ENCODE peak calls at places on chromosomes 13 and 19, in seven cellular contexts. N, W, P, Z, D, T and Y are unnamed samples.

GRCh38 chr13:72062566-72062965 is 195.6 kb upstream of the DACH1 start:
- DNase-seq in T (no peak), W (no peak), Z (peak), D (no peak), P (no peak), N (no peak), Y (peak)

GRCh38 chr13:91280806-91281205 is 66.7 kb upstream of the MIR17HG start:
- DNase-seq in P (no peak), W (no peak), Z (no peak), T (no peak), D (no peak), N (no peak), Y (no peak)

GRCh38 chr13:26529441-26529840 is 28.0 kb upstream of the WASF3 start:
- DNase-seq in D (peak), N (peak), P (no peak), Z (peak), T (no peak), W (no peak), Y (peak)

GRCh38 chr19:755063-755462 is 4.2 kb downstream of the MISP start:
- DNase-seq in W (no peak), D (no peak), N (no peak), Z (no peak), P (no peak), T (no peak), Y (no peak)

GRCh38 chr13:48686810-48687209 is 33.1 kb downstream of the CYSLTR2 start:
- DNase-seq in W (no peak), D (no peak), T (no peak), Z (no peak), P (no peak), N (no peak), Y (no peak)

GRCh38 chr19:40596608-40597328 is 4.4 kb upstream of the LTBP4 start:
- DNase-seq in T (no peak), N (peak), W (peak), P (no peak), Z (peak), D (no peak), Y (no peak)

GRCh38 chr13:23980160-23980551 is 82.9 kb upstream of the C1QTNF9B start:
- DNase-seq in Z (peak), N (peak), D (no peak), P (peak), W (peak), T (peak), Y (peak)

GRCh38 chr13:35723820-35724219 is 247.3 kb upstream of the MAB21L1 start:
- DNase-seq in P (no peak), N (no peak), Z (no peak), T (no peak), W (no peak), D (no peak), Y (no peak)

GRCh38 chr19:52646571-52647222 is 8.5 kb upstream of the ZNF83 start:
- DNase-seq in D (no peak), N (no peak), Z (no peak), T (no peak), P (no peak), W (no peak), Y (no peak)

GRCh38 chr19:33246729-33247440 is 21.2 kb upstream of the SLC7A10 start:
- DNase-seq in W (no peak), N (no peak), D (no peak), P (no peak), T (no peak), Z (no peak), Y (no peak)

GRCh38 chr19:29665215-29665825 is at the start of gene PLEKHF1:
- DNase-seq in Z (peak), P (peak), T (peak), D (no peak), W (peak), N (peak), Y (peak)

GRCh38 chr19:20388826-20389225 is 176.8 kb downstream of the ZNF737 start:
- DNase-seq in D (no peak), T (no peak), W (no peak), N (no peak), Z (no peak), P (no peak), Y (no peak)

GRCh38 chr13:112754281-112755025 is 64.6 kb downstream of the ATP11A start:
- DNase-seq in P (no peak), W (no peak), N (no peak), D (no peak), Z (no peak), T (no peak), Y (no peak)

GRCh38 chr19:42176990-42177685 is 40.3 kb downstream of the DEDD2 start:
- DNase-seq in D (no peak), W (peak), T (peak), Z (peak), N (peak), P (peak), Y (peak)

GRCh38 chr13:68254151-68254550 is 1024.0 kb upstream of the PCDH9 start:
- DNase-seq in T (no peak), D (no peak), N (no peak), P (no peak), W (no peak), Z (no peak), Y (no peak)

GRCh38 chr19:6233051-6233826 is 46.5 kb downstream of the MLLT1 start:
- DNase-seq in N (peak), W (no peak), T (no peak), P (no peak), Z (no peak), D (no peak), Y (no peak)

GRCh38 chr13:85148009-85148408 is 651.2 kb downstream of the SLITRK6 start:
- DNase-seq in T (no peak), N (no peak), Z (no peak), W (no peak), P (no peak), D (no peak), Y (no peak)

GRCh38 chr19:18523841-18524240 is 2.0 kb upstream of the ELL start:
- DNase-seq in D (no peak), W (no peak), T (no peak), P (no peak), N (no peak), Z (no peak), Y (no peak)

GRCh38 chr19:11420894-11421606 is 1.9 kb upstream of the RGL3 start:
- DNase-seq in T (no peak), N (no peak), D (no peak), Z (no peak), W (no peak), P (no peak), Y (no peak)

GRCh38 chr13:26785845-26786630 is 25.5 kb upstream of the GPR12 start:
- DNase-seq in T (peak), P (no peak), Z (no peak), N (peak), D (peak), W (peak), Y (peak)

GRCh38 chr19:3880471-3881271 is at the start of gene ATCAY:
- DNase-seq in P (no peak), N (no peak), D (no peak), Z (no peak), T (no peak), W (no peak), Y (no peak)

GRCh38 chr19:8180018-8180417 is 29.2 kb upstream of the CERS4 start:
- DNase-seq in T (no peak), D (no peak), W (no peak), P (no peak), Z (no peak), N (peak), Y (no peak)

DNA sequence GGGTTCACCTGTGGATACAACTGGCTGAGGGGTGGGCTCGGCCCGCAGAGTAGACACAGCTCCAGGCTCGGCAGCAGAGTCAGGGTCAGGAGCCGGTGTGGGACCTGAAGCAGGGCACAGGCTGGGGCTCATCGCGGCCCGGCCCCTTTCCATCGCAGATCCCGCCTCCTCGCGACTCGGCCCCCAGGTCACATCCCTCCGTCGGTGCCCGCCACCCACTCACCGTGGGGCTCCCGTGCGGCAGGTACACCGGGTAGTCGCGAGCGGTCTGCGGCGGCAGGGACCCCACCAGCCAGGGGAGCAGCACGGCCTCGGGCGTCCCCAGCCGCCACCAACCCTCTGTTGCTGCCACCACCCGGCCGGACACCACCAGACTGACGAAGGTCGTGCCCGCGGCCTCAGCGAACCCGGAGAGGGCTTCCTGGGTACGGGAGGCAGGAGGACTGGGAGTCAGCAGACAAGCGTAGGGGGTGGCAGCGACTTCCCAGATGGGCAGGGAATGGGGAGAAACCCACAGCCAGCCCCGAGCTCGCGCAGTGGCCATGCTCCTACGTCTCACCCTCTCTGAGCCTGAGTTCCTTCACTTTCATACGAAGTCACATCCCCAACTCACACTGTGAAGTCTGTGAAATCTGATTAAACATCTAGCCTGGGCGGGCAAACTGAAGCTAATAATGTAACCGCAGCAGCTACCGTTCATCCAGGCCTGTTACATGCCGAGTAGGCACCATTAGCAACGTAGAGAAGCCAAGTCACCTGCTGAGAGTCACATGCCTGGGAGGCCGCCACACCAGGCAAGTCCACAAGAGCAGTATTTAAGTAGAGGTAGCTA is 3.7 kb downstream of the FUZ start:
- DNase-seq in N (peak), W (peak), Z (peak), D (no peak), T (peak), P (no peak), Y (peak)
- TF ChIP-seq CTCF in N (peak), W (no peak), Z (no peak), D (no peak), T (no peak), P (no peak), Y (no peak)

GRCh38 chr13:81488021-81488420 is 1147.1 kb upstream of the SPRY2 start:
- DNase-seq in W (no peak), Z (no peak), T (no peak), D (no peak), N (no peak), P (no peak), Y (no peak)

GRCh38 chr13:81493144-81493543 is 1152.2 kb upstream of the SPRY2 start:
- DNase-seq in P (no peak), T (no peak), D (no peak), Z (no peak), W (no peak), N (no peak), Y (no peak)

GRCh38 chr13:81487151-81487550 is 1146.2 kb upstream of the SPRY2 start:
- DNase-seq in N (peak), W (no peak), P (no peak), T (no peak), Z (no peak), D (no peak), Y (no peak)
- TF ChIP-seq CTCF in N (peak), W (no peak), P (no peak), T (no peak), Z (peak), D (peak), Y (no peak)

GRCh38 chr19:2335848-2336247 is 7.4 kb downstream of the SPPL2B start:
- DNase-seq in N (no peak), T (no peak), Z (no peak), D (no peak), P (no peak), W (no peak), Y (no peak)

GRCh38 chr19:2338055-2338615 is 9.7 kb downstream of the SPPL2B start:
- DNase-seq in N (no peak), T (no peak), D (no peak), P (no peak), Z (no peak), W (no peak), Y (no peak)

GRCh38 chr19:2338751-2339643 is 10.5 kb downstream of the SPPL2B start:
- DNase-seq in T (no peak), D (no peak), W (no peak), P (no peak), Z (no peak), N (no peak), Y (no peak)

GRCh38 chr19:2336528-2337328 is 8.2 kb downstream of the SPPL2B start:
- DNase-seq in W (no peak), P (no peak), N (no peak), D (no peak), T (no peak), Z (no peak), Y (no peak)

DNA sequence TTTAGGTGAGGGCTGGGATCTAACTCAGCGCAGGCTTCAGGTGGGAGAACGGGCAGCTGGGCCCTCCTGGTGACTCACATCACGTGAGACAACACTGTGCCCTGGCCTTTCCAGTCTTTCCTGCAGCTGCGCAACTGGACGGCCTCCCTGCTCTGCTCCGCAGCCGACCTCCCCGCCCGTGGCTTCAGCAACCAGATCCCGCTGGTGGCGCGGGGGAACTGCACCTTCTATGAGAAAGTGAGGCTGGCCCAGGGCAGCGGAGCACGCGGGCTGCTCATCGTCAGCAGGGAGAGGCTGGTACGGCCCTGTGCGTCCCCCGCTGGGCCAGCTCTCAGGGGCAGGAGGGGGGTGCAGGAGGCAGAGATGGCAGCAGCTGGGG is 8.8 kb downstream of the SPPL2B start:
- DNase-seq in Z (no peak), W (no peak), N (peak), P (no peak), T (no peak), D (no peak), Y (no peak)
- TF ChIP-seq CTCF in Z (no peak), W (no peak), N (no peak), P (no peak), T (no peak), D (peak), Y (no peak)

GRCh38 chr13:22800726-22801401 is 379.9 kb upstream of the SGCG start:
- DNase-seq in D (no peak), N (no peak), P (no peak), Z (no peak), T (no peak), W (peak), Y (peak)

DNA sequence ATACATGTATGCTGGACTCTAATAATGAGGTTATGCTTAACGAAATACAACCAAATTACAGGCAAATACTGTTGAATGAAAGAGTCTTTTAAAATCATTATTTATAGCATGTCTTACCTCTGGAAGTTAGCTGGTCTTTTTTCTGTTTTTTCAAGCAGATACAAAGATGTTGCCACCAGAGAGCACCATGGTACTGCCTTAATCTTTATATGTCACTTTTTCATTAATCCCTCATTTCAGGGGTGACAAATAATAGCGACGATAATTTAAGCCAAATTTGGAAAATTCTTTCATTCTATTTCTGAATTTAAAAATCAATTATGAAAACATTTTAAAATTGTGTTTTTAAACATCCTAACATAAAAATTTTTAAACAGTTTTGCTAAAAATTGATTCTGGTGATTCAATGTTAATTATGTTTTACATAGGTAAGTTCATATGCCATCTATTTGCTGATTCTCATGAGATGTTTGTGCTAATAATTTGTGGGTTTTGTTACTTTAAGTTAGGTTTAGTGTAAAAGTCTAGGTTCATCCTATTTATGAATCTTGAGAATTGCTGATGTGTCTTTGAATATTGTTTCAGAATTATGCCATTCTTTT is 379.3 kb upstream of the SGCG start:
- DNase-seq in D (no peak), P (no peak), T (no peak), W (no peak), N (no peak), Z (no peak), Y (peak)
- TF ChIP-seq CTCF in D (no peak), P (no peak), T (no peak), W (no peak), N (no peak), Z (no peak), Y (no peak)

GRCh38 chr19:37304190-37304883 is 66.6 kb upstream of the ZNF527 start:
- DNase-seq in P (no peak), W (peak), D (no peak), Z (no peak), T (no peak), N (peak), Y (no peak)

GRCh38 chr19:37306383-37306963 is 64.4 kb upstream of the ZNF527 start:
- DNase-seq in N (no peak), W (no peak), D (no peak), P (no peak), T (no peak), Z (no peak), Y (no peak)

GRCh38 chr19:37313335-37313627 is 57.6 kb upstream of the ZNF527 start:
- DNase-seq in W (no peak), P (no peak), N (no peak), D (no peak), T (no peak), Z (no peak), Y (no peak)

GRCh38 chr19:37304884-37305255 is 66.0 kb upstream of the ZNF527 start:
- DNase-seq in Z (no peak), W (no peak), N (no peak), P (no peak), D (no peak), T (no peak), Y (no peak)

DNA sequence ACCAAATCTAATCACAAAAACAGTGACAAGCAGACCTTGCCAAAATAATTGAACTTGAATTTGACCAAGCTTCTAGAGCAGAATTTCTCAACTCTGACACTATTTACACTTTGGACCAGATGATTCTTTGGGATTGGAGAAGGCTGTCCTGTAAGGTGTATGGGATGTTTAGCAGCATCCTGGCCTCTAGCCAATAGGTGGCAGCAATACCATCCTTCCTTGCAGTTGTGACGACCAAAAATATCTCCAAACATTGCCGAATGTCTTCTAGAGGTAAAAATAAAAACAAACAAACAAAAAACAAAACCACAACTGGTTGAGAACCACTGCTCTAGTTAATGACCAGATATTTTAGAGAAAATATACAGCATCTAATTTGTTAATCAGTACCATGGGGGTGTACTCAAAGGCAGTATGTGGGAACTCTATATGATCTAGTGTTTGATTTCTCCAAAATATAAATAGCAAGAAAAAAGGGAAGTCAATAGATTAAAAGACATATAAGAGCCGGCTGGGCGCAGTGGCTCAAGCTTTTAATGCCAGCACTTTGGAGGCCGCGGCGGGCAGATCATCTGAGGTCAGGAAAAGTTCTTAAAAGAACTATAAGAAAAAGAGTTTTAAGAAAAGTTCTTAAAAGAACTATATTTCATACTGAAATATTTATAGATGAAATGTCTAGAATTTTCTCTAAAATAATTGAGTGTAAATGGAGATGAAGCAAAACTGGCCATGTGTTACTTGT is 60.9 kb upstream of the ZNF527 start:
- DNase-seq in P (no peak), W (no peak), N (no peak), D (no peak), Z (no peak), T (no peak), Y (peak)
- TF ChIP-seq CTCF in P (no peak), W (no peak), N (no peak), D (no peak), Z (peak), T (peak), Y (peak)

GRCh38 chr13:39215971-39216370 is 177.7 kb downstream of the NHLRC3 start:
- DNase-seq in D (no peak), T (no peak), N (no peak), Z (no peak), W (no peak), P (no peak), Y (no peak)

GRCh38 chr13:39209731-39210633 is 171.7 kb downstream of the NHLRC3 start:
- DNase-seq in D (no peak), T (no peak), P (no peak), W (no peak), Z (no peak), N (no peak), Y (no peak)

DNA sequence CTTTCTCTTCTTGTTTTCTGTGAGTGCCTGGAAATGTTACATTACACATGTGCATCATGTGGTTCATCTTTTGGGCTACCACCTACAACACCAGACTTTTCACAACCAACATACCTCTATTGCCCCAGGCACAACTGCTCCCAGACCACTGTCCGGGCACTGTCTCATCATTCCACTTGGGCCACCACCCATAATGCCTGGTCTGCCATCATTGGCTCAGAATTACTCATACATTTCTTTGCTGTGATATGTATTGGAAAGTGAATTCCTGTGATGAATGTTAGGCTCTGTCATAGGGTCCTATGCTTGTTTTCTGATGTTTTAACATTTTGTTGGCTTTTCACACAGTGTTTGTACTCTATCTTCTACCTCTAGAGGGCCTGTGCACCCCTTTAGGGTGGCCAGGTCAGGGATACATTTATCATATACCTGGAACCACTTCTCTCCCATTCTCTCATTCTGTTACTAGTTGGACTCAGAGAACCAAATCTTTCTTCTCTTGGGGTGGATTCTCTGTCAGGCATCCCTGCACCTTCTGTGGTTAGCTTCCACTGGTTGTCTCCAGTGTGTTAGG is 172.8 kb downstream of the NHLRC3 start:
- DNase-seq in D (no peak), T (no peak), W (no peak), N (no peak), Z (no peak), P (no peak), Y (no peak)
- TF ChIP-seq CTCF in D (no peak), T (no peak), W (no peak), N (no peak), Z (no peak), P (no peak), Y (peak)

GRCh38 chr19:5220361-5220760 is 120.3 kb downstream of the PTPRS start:
- DNase-seq in T (no peak), N (no peak), D (no peak), Z (no peak), W (no peak), P (no peak), Y (no peak)

GRCh38 chr19:5218255-5218855 is 122.3 kb downstream of the PTPRS start:
- DNase-seq in W (no peak), T (no peak), D (no peak), N (no peak), P (no peak), Z (no peak), Y (no peak)

GRCh38 chr19:5220866-5221265 is 119.7 kb downstream of the PTPRS start:
- DNase-seq in N (no peak), D (no peak), P (no peak), W (no peak), T (no peak), Z (no peak), Y (no peak)

GRCh38 chr19:5219551-5220304 is 120.9 kb downstream of the PTPRS start:
- DNase-seq in P (no peak), W (no peak), T (no peak), N (no peak), Z (no peak), D (no peak), Y (no peak)

GRCh38 chr19:5218963-5219530 is 121.6 kb downstream of the PTPRS start:
- DNase-seq in W (no peak), P (no peak), T (no peak), D (no peak), N (no peak), Z (no peak), Y (no peak)
- TF ChIP-seq CTCF in W (no peak), P (no peak), T (no peak), D (no peak), N (no peak), Z (no peak), Y (no peak)